ENCODE peak calls at places on chromosomes 5 and 9, in eight cellular contexts. X, I, D, U, V, F, E and H are unnamed samples.

GRCh38 chr9:83665576-83666200 is 42.1 kb downstream of the UBQLN1 start:
- DNase-seq in D (no peak), E (no peak), F (no peak), I (no peak), V (no peak), X (no peak), U (no peak), H (no peak)

GRCh38 chr9:89323257-89323841 is 5.0 kb downstream of the SECISBP2 start:
- DNase-seq in E (peak; percentile 32), U (peak; percentile 33), V (no peak), F (no peak), I (no peak), X (no peak), D (no peak), H (no peak)

GRCh38 chr5:142674438-142675210 is 11.3 kb downstream of the FGF1 start:
- DNase-seq in X (no peak), V (no peak), I (no peak), U (no peak), D (no peak), E (no peak), F (no peak), H (peak; percentile 58)

GRCh38 chr5:51380603-51381207 is 2.5 kb upstream of the ISL1 start:
- DNase-seq in E (peak; percentile 46), V (no peak), F (no peak), X (no peak), I (peak; percentile 54), D (no peak), U (peak; percentile 71), H (no peak)

GRCh38 chr9:89805726-89806125 is 200.9 kb downstream of the GADD45G start:
- DNase-seq in V (no peak), F (no peak), I (no peak), X (no peak), E (no peak), D (no peak), U (no peak), H (no peak)

GRCh38 chr5:68533571-68534051 is 318.1 kb downstream of the PIK3R1 start:
- DNase-seq in V (no peak), F (no peak), U (no peak), D (no peak), E (peak; percentile 61), X (peak; percentile 79), I (no peak), H (no peak)

GRCh38 chr5:158880514-158881001 is 219.2 kb downstream of the EBF1 start:
- DNase-seq in F (no peak), I (no peak), U (no peak), X (no peak), E (no peak), D (no peak), V (no peak), H (no peak)

GRCh38 chr5:93589812-93590215 is 6.8 kb downstream of the NR2F1 start:
- DNase-seq in D (no peak), E (peak; percentile 59), U (no peak), V (no peak), I (no peak), F (no peak), X (no peak), H (no peak)

GRCh38 chr5:137566118-137566541 is 67.0 kb upstream of the SPOCK1 start:
- DNase-seq in V (no peak), I (no peak), U (no peak), E (no peak), X (no peak), D (no peak), F (no peak), H (no peak)
- H3K27ac ChIP-seq in V (no peak overlapping the region), I (no peak overlapping the region), U (no peak overlapping the region), E (peak overlapping the region; percentile 90), X (no peak overlapping the region), D (no peak overlapping the region), F (no peak overlapping the region), H (no peak overlapping the region)

DNA sequence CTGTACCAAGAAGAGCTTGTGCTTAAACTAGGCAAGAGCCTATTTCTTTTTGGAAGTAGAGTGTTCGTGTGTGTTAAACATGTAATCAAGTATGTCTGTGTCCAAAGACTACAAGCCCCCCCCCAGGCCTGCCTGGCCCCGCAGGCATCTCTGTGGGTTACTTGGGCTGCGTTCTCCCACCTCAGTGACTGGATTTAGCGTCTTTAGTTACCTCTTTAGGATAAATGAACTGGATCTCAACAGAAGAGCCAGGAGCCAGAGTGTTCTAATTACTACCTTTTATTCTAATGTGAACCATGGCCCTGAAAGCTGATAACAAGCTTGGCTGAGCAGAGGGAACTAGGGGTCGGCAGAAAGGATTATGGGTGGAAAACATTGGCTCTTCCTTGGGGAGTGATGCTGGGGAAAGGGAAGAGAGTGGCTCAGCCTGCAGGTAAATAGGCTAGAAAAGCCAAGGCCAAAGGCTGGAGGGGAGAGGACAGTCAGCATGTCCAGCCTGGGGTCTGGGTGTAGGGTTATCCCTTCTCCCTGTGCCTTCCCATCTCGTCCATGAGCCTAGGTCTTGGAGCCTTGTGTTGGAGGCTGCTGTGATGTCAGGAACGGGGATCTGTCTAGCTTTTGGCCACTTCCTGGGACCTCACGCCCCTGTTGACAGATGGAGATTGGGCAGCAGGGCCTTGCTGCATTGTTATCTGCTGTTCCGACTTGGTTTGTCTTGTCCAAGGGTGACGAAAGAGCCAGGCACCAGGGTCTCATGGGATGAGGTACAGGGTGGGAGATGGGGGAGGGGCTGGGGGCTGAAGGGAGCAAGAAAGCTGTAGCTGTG is 11.1 kb downstream of the CD74 start:
- DNase-seq in U (no peak), I (no peak), E (no peak), D (no peak), X (no peak), F (no peak), V (no peak), H (no peak)
- TF ChIP-seq CTCF in U (no peak), I (no peak), E (no peak), D (no peak), X (no peak), F (no peak), V (no peak), H (no peak)

GRCh38 chr5:117103703-117104102 is 529.1 kb upstream of the SEMA6A start:
- DNase-seq in E (peak; percentile 47), F (no peak), U (no peak), D (no peak), I (peak; percentile 86), X (no peak), V (no peak), H (no peak)
- H3K4me3 ChIP-seq in E (no peak overlapping the region), F (no peak overlapping the region), U (no peak overlapping the region), D (no peak overlapping the region), I (no peak overlapping the region), X (no peak overlapping the region), V (no peak overlapping the region), H (no peak overlapping the region)

GRCh38 chr9:133478851-133479711 is at the start of gene SLC2A6:
- DNase-seq in I (peak; percentile 81), F (peak; percentile 89), U (peak; percentile 92), D (peak; percentile 98), X (peak; percentile 84), V (peak; percentile 89), E (peak; percentile 98), H (peak; percentile 75)
- H3K27ac ChIP-seq in I (no peak within 1 kb of the TSS), F (peak within 1 kb of the TSS; percentile 76), U (no peak within 1 kb of the TSS), D (peak within 1 kb of the TSS; percentile 78), X (peak within 1 kb of the TSS; percentile 40), V (peak within 1 kb of the TSS; percentile 60), E (peak within 1 kb of the TSS; percentile 79), H (peak within 1 kb of the TSS; percentile 57)

GRCh38 chr5:43020294-43020711 is 19.8 kb downstream of the ANXA2R start:
- DNase-seq in I (no peak), U (no peak), V (no peak), X (peak; percentile 32), F (no peak), E (no peak), D (no peak), H (no peak)
- TF ChIP-seq CTCF in I (no peak), U (no peak), V (no peak), X (no peak), F (no peak), E (no peak), D (no peak), H (no peak)

DNA sequence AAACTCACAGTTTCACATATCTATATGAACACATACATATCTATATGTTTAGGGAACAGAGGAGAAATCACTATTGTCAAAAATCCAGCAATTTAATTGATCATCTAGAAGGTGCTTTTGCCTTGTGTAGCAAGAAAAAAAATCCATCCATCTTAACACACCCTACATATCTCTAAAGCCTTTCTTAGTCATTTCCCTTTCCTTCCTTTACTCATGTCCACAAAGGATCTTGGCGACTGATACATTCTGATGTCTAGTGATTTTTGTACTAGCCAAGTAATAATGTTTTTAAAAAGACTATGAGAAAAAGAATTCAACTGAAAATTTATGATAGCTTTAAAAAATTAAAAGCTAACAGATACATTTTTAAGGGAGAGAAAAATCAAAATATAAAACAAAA is 22.5 kb downstream of the ZDHHC21 start:
- DNase-seq in I (no peak), D (no peak), E (no peak), F (no peak), X (no peak), V (no peak), U (no peak), H (no peak)
- H3K4me3 ChIP-seq in I (no peak overlapping the region), D (no peak overlapping the region), E (no peak overlapping the region), F (no peak overlapping the region), X (no peak overlapping the region), V (no peak overlapping the region), U (no peak overlapping the region), H (no peak overlapping the region)

GRCh38 chr5:146441896-146442295 is 5.2 kb upstream of the TCERG1 start:
- DNase-seq in I (no peak), D (no peak), X (no peak), E (no peak), V (no peak), F (no peak), U (no peak), H (no peak)

GRCh38 chr5:146440348-146440747 is 6.8 kb upstream of the TCERG1 start:
- DNase-seq in D (no peak), F (no peak), V (no peak), U (no peak), X (no peak), I (no peak), E (no peak), H (no peak)

GRCh38 chr5:146440870-146441495 is 6.2 kb upstream of the TCERG1 start:
- DNase-seq in X (no peak), F (no peak), V (no peak), U (no peak), D (no peak), I (no peak), E (no peak), H (no peak)
- H3K27ac ChIP-seq in X (no peak overlapping the region), F (no peak overlapping the region), V (peak overlapping the region; percentile 69), U (no peak overlapping the region), D (no peak overlapping the region), I (no peak overlapping the region), E (no peak overlapping the region), H (no peak overlapping the region)